ENCODE peak calls at places on chromosomes 4 and X, in six cellular contexts. K, Y, L, H, B and R are unnamed samples.

GRCh38 chr4:8409271-8410065 is 31.1 kb downstream of the ACOX3 start:
- DNase-seq in K (no peak), Y (peak; percentile 22), L (peak; percentile 7), H (no peak), B (no peak), R (peak; percentile 18)

GRCh38 chrX:104988038-104988437 is 232.5 kb downstream of the TEX13A start:
- DNase-seq in K (no peak), Y (no peak), L (no peak), H (no peak), B (no peak), R (no peak)

GRCh38 chr4:140092094-140092820 is 61.7 kb downstream of the MAML3 start:
- DNase-seq in K (peak; percentile 76), Y (no peak), L (no peak), H (peak; percentile 41), B (peak; percentile 89), R (no peak)

GRCh38 chr4:121126449-121127006 is 37.6 kb downstream of the TNIP3 start:
- DNase-seq in K (no peak), Y (no peak), L (no peak), H (no peak), B (no peak), R (no peak)

GRCh38 chrX:148624951-148625350 is 124.5 kb downstream of the AFF2 start:
- DNase-seq in K (no peak), Y (no peak), L (no peak), H (no peak), B (no peak), R (no peak)

GRCh38 chr4:8374851-8375649 is 65.5 kb downstream of the ACOX3 start:
- DNase-seq in K (no peak), Y (no peak), L (no peak), H (no peak), B (no peak), R (no peak)

GRCh38 chr4:173506780-173507211 is 23.2 kb downstream of the HAND2 start:
- DNase-seq in K (peak; percentile 58), Y (no peak), L (no peak), H (peak; percentile 49), B (no peak), R (no peak)

GRCh38 chr4:8917321-8917811 is 45.7 kb upstream of the HMX1 start:
- DNase-seq in K (peak; percentile 42), Y (no peak), L (no peak), H (no peak), B (no peak), R (no peak)

GRCh38 chr4:40552536-40552935 is 77.1 kb downstream of the RBM47 start:
- DNase-seq in K (no peak), Y (no peak), L (no peak), H (no peak), B (no peak), R (no peak)